ENCODE peak calls at places on chromosomes 16 and 17, in four cellular contexts. One of them, this sample, is unnamed.

GRCh38 chr17:930258-930657 is 49.3 kb downstream of the NXN start:
- DNase-seq in GM12865: no peak
- DNase-seq in cardiac muscle cell: no peak
- DNase-seq in thoracic aorta: no peak
- DNase-seq in this sample: no peak

GRCh38 chr17:4540224-4541040 is 14.8 kb downstream of the MYBBP1A start:
- DNase-seq in cardiac muscle cell: no peak
- DNase-seq in GM12865: no peak
- DNase-seq in thoracic aorta: no peak
- DNase-seq in this sample: no peak

GRCh38 chr17:64706224-64707076 is 44.3 kb upstream of the SMURF2 start:
- DNase-seq in GM12865: no peak
- DNase-seq in cardiac muscle cell: no peak
- DNase-seq in thoracic aorta: no peak
- DNase-seq in this sample: no peak

GRCh38 chr16:1777375-1778199 is 4.7 kb upstream of the MRPS34 start:
- DNase-seq in cardiac muscle cell: no peak
- DNase-seq in GM12865: no peak
- DNase-seq in thoracic aorta: no peak
- DNase-seq in this sample: no peak

GRCh38 chr17:35210741-35211140 is 16.5 kb upstream of the SLC35G3 start:
- DNase-seq in thoracic aorta: no peak
- DNase-seq in cardiac muscle cell: no peak
- DNase-seq in GM12865: no peak
- DNase-seq in this sample: no peak

GRCh38 chr17:7351665-7352558 is at the start of gene KCTD11:
- DNase-seq in thoracic aorta: peak
- DNase-seq in cardiac muscle cell: peak
- DNase-seq in GM12865: peak
- DNase-seq in this sample: peak

GRCh38 chr17:512926-513325 is 160.3 kb upstream of the RPH3AL start:
- DNase-seq in GM12865: no peak
- DNase-seq in thoracic aorta: no peak
- DNase-seq in cardiac muscle cell: no peak
- DNase-seq in this sample: no peak

GRCh38 chr17:63558441-63558840 is 8.2 kb downstream of the DCAF7 start:
- DNase-seq in thoracic aorta: no peak
- DNase-seq in cardiac muscle cell: no peak
- DNase-seq in GM12865: no peak
- DNase-seq in this sample: no peak

GRCh38 chr17:80899402-80900268 is 92.0 kb upstream of the CHMP6 start:
- DNase-seq in thoracic aorta: no peak
- DNase-seq in cardiac muscle cell: peak
- DNase-seq in GM12865: peak
- DNase-seq in this sample: peak

GRCh38 chr17:50297407-50297865 is 23.2 kb downstream of the TMEM92 start:
- DNase-seq in thoracic aorta: peak
- DNase-seq in cardiac muscle cell: peak
- DNase-seq in GM12865: peak
- DNase-seq in this sample: peak

GRCh38 chr16:49658491-49658890 is 197.4 kb downstream of the ZNF423 start:
- DNase-seq in thoracic aorta: no peak
- DNase-seq in cardiac muscle cell: no peak
- DNase-seq in GM12865: no peak
- DNase-seq in this sample: no peak

GRCh38 chr16:86577314-86577971 is 906 bp upstream of the FOXL1 start:
- DNase-seq in cardiac muscle cell: no peak
- DNase-seq in GM12865: no peak
- DNase-seq in thoracic aorta: no peak
- DNase-seq in this sample: no peak

GRCh38 chr17:144936-145670 is 7.7 kb downstream of the SCGB1C2 start:
- DNase-seq in GM12865: no peak
- DNase-seq in thoracic aorta: no peak
- DNase-seq in cardiac muscle cell: no peak
- DNase-seq in this sample: no peak

GRCh38 chr17:80955078-80955477 is 36.6 kb upstream of the CHMP6 start:
- DNase-seq in GM12865: no peak
- DNase-seq in thoracic aorta: no peak
- DNase-seq in cardiac muscle cell: no peak
- DNase-seq in this sample: no peak

GRCh38 chr17:51351890-51352289 is 91.5 kb downstream of the UTP18 start:
- DNase-seq in thoracic aorta: no peak
- DNase-seq in GM12865: no peak
- DNase-seq in cardiac muscle cell: no peak
- DNase-seq in this sample: no peak

GRCh38 chr17:60154616-60155426 is 5.0 kb downstream of the CA4 start:
- DNase-seq in thoracic aorta: no peak
- DNase-seq in cardiac muscle cell: no peak
- DNase-seq in GM12865: no peak
- DNase-seq in this sample: no peak

GRCh38 chr17:35046740-35047283 is 16.7 kb downstream of the RFFL start:
- DNase-seq in GM12865: peak
- DNase-seq in thoracic aorta: no peak
- DNase-seq in cardiac muscle cell: no peak
- DNase-seq in this sample: peak

GRCh38 chr17:36703860-36704266 is 102.5 kb downstream of the MRM1 start:
- DNase-seq in thoracic aorta: no peak
- DNase-seq in cardiac muscle cell: peak
- DNase-seq in GM12865: peak
- DNase-seq in this sample: no peak

GRCh38 chr17:36707904-36708303 is 106.5 kb downstream of the MRM1 start:
- DNase-seq in cardiac muscle cell: no peak
- DNase-seq in thoracic aorta: no peak
- DNase-seq in GM12865: no peak
- DNase-seq in this sample: no peak

GRCh38 chr17:36706437-36706731 is 105.0 kb downstream of the MRM1 start:
- DNase-seq in cardiac muscle cell: no peak
- DNase-seq in thoracic aorta: no peak
- DNase-seq in GM12865: no peak
- DNase-seq in this sample: no peak

DNA sequence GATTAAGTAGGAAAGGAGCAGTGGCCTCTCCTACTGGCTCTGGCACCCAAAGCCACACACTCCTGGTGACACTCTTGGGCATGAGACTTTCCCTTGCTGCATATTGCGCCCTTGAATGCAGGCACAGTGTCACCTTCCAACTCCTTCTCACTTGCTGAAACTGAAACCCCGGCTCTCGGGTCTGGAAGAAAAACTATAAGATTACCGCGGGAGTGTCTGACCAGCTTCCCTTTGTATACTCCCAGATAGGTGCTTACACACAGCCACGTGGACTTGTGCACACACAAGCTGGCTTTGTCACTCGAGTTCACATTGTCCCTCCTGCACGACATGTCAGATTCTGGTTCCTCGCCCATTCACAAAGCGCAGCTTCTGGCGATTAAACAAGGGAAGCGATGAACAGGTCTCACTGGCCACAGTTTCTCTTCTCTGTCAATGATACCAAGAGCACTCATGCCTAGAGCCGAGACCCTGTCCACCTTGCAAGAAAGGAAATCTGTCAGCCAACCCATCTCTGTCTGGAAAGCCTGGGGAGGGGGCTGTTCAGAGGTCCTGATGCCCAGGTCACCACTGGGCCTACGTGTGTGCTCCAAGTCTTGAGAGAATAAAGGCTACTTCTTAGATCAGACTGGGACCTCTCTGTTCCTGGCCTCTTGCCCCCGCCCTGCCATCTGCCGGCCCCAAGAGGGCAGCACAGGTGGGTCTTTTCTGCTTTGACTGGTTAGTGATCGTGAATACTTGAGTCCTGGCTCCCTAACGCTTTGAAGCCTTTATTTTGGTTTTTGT is 104.5 kb downstream of the MRM1 start:
- DNase-seq in GM12865: peak
- DNase-seq in cardiac muscle cell: peak
- DNase-seq in thoracic aorta: no peak
- DNase-seq in this sample: peak
- TF ChIP-seq CTCF in GM12865: peak
- TF ChIP-seq CTCF in cardiac muscle cell: peak
- TF ChIP-seq CTCF in thoracic aorta: no peak
- TF ChIP-seq CTCF in this sample: peak

DNA sequence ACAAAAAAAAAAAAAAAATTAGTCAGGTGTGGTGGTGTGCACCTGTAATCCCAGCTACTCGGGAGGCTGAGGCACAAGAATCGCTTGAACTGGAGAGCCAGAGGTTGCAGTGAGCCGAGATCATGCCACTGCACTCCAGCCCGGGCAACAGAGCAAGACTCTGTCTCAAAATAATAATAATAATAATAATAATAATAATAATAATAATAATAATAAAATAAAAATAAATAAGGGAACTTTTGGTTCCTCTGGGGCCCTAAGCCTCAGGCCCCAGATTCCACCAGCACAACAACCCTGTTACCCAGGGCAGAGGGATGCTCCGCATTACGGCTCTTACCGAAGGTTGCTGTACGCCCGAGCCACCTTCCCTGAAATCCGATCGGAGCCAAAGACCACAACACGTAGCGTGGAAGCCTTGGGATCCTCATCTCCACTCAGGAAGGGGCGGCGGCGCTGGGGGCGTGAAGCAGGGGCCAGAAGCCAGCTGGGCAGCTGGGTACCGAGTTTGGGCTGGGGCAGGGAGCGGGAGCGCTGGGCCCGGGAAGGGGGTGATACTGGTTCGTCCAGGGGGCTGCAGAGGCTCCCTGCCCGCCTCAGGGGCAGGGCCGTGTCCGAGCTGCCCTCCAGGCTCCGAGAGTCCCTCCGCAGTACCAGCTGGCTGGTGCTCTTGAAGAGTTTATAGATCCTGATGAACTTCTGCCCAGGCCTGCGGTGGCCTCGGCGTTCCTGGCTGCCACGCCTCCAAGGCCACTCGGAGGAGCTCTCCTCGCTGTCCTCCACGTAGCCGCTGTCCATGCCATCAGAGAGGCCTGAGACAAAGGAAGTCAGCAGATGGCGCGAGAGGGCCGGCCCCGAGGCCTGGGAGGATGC is 20.6 kb upstream of the PIK3R6 start:
- DNase-seq in GM12865: no peak
- DNase-seq in cardiac muscle cell: peak
- DNase-seq in thoracic aorta: no peak
- DNase-seq in this sample: no peak
- TF ChIP-seq CTCF in GM12865: no peak
- TF ChIP-seq CTCF in cardiac muscle cell: peak
- TF ChIP-seq CTCF in thoracic aorta: no peak
- TF ChIP-seq CTCF in this sample: no peak

DNA sequence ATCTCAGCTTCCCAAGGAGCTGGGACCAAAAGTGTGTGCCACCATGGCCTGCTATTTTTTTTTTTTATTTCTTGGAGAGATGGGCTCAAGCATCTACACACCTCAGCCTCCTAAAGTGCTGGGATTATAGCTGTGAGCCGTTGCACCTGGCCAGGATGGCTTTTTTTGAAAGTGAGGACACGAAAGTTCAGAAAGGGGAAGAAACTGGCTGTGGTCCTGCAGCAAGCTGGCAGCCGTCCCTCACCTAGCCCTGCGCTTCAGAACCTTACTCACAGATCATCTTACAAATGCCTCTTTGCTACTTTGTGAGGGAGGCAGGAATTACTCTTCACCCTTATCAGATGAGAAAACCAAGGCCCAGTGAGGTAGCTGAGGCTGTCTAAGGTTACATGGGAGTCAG is 4.5 kb upstream of the PPY start:
- DNase-seq in cardiac muscle cell: no peak
- DNase-seq in GM12865: no peak
- DNase-seq in thoracic aorta: no peak
- DNase-seq in this sample: no peak
- TF ChIP-seq CTCF in cardiac muscle cell: no peak
- TF ChIP-seq CTCF in GM12865: no peak
- TF ChIP-seq CTCF in thoracic aorta: no peak
- TF ChIP-seq CTCF in this sample: no peak

GRCh38 chr16:4313563-4314531 is 2.0 kb upstream of the GLIS2 start:
- DNase-seq in cardiac muscle cell: peak
- DNase-seq in thoracic aorta: no peak
- DNase-seq in GM12865: peak
- DNase-seq in this sample: no peak
- TF ChIP-seq CTCF in cardiac muscle cell: peak
- TF ChIP-seq CTCF in thoracic aorta: peak
- TF ChIP-seq CTCF in GM12865: peak
- TF ChIP-seq CTCF in this sample: peak

GRCh38 chr16:638836-639235 is 2.7 kb upstream of the METTL26 start:
- DNase-seq in GM12865: no peak
- DNase-seq in cardiac muscle cell: no peak
- DNase-seq in thoracic aorta: no peak
- DNase-seq in this sample: no peak

GRCh38 chr16:636206-637080 is at the start of gene METTL26:
- DNase-seq in GM12865: peak
- DNase-seq in thoracic aorta: peak
- DNase-seq in cardiac muscle cell: peak
- DNase-seq in this sample: peak

GRCh38 chr16:635573-636205 is 416 bp downstream of the METTL26 start:
- DNase-seq in thoracic aorta: no peak
- DNase-seq in GM12865: no peak
- DNase-seq in cardiac muscle cell: no peak
- DNase-seq in this sample: no peak

GRCh38 chr16:637081-638018 is 1.2 kb upstream of the METTL26 start:
- DNase-seq in cardiac muscle cell: peak
- DNase-seq in GM12865: peak
- DNase-seq in thoracic aorta: peak
- DNase-seq in this sample: peak

DNA sequence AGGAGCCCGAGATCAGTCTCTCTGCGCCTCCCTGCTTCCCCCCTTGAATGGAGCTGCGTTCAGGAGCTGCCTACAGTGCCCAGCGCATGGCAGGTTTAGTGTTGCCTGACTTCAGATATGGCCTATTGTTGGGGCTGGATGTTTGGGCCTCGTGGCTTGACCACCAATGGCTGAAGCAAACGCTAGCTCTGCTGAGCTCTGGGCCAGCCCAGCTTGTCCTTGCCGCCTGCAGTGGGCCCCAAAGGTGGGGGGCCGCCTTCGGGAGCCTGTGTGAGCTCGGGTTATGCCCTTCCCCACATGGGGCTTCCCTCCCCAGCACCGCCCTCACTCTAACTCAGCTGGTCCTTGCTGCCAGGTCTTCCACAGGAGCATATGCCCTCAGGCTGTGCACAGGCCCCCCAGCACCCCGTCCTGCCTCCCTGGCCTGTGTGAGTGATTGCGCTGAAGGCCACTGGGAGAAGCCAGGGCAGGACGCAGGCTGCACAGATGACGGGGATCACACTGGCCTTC is 2.0 kb upstream of the METTL26 start:
- DNase-seq in thoracic aorta: no peak
- DNase-seq in GM12865: no peak
- DNase-seq in cardiac muscle cell: no peak
- DNase-seq in this sample: no peak
- TF ChIP-seq CTCF in thoracic aorta: no peak
- TF ChIP-seq CTCF in GM12865: no peak
- TF ChIP-seq CTCF in cardiac muscle cell: no peak
- TF ChIP-seq CTCF in this sample: no peak

DNA sequence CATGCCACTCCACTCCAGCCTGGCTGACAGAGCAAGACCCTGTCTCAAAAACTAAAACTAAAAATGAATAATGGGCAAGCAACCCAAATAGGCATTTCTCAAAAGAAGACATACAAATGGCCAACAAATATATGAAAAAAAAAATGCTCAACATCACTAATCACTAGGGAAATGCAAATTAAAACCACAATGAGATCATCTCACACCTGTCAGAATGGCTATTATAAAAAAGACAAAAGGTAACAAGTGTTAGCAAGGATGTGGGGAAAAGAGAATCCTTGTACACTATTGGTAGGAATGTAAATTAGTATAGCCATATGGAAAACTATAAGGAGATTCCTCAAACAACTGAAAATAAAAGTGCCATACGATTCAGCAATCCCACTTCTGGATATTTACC is 7.1 kb upstream of the ERCC4 start:
- DNase-seq in cardiac muscle cell: no peak
- DNase-seq in GM12865: no peak
- DNase-seq in thoracic aorta: no peak
- DNase-seq in this sample: no peak
- TF ChIP-seq CTCF in cardiac muscle cell: no peak
- TF ChIP-seq CTCF in GM12865: no peak
- TF ChIP-seq CTCF in thoracic aorta: no peak
- TF ChIP-seq CTCF in this sample: no peak

GRCh38 chr16:67663151-67663876 is 2.6 kb downstream of the PARD6A start:
- DNase-seq in cardiac muscle cell: no peak
- DNase-seq in GM12865: no peak
- DNase-seq in thoracic aorta: no peak
- DNase-seq in this sample: no peak
- TF ChIP-seq CTCF in cardiac muscle cell: peak
- TF ChIP-seq CTCF in GM12865: peak
- TF ChIP-seq CTCF in thoracic aorta: no peak
- TF ChIP-seq CTCF in this sample: peak

This sample was measured in D721Med.